ENCODE peak calls at places on chromosomes 2 and 18, in ten cellular contexts. One of them, this sample, is unnamed.

GRCh38 chr2:73283545-73284295 is 558 bp downstream of the FBXO41 start:
- DNase-seq in NCI-H1436: no peak
- DNase-seq in body of pancreas: no peak
- DNase-seq in NCI-H460: no peak
- DNase-seq in stimulated activated CD4-positive, alpha-beta T cell treated with anti-CD3 and anti-CD28 coated beads, Interleukin-12 subunit alpha, Interleukin-12 subunit beta, amount 100 ng/mL, for 24 hours: no peak
- DNase-seq in left colon: peak
- DNase-seq in AG09309: no peak
- DNase-seq in foreskin fibroblast: no peak
- DNase-seq in psoas muscle: no peak
- DNase-seq in ecto neural progenitor cell: no peak
- DNase-seq in this sample: no peak

GRCh38 chr2:9145109-9145751 is 61.4 kb upstream of the ASAP2 start:
- DNase-seq in foreskin fibroblast: peak
- DNase-seq in ecto neural progenitor cell: no peak
- DNase-seq in NCI-H1436: no peak
- DNase-seq in NCI-H460: no peak
- DNase-seq in psoas muscle: no peak
- DNase-seq in left colon: no peak
- DNase-seq in body of pancreas: no peak
- DNase-seq in stimulated activated CD4-positive, alpha-beta T cell treated with anti-CD3 and anti-CD28 coated beads, Interleukin-12 subunit alpha, Interleukin-12 subunit beta, amount 100 ng/mL, for 24 hours: no peak
- DNase-seq in AG09309: no peak
- DNase-seq in this sample: no peak

GRCh38 chr2:155021591-155021990 is 323.1 kb downstream of the KCNJ3 start:
- DNase-seq in NCI-H1436: no peak
- DNase-seq in foreskin fibroblast: no peak
- DNase-seq in psoas muscle: no peak
- DNase-seq in ecto neural progenitor cell: no peak
- DNase-seq in body of pancreas: no peak
- DNase-seq in stimulated activated CD4-positive, alpha-beta T cell treated with anti-CD3 and anti-CD28 coated beads, Interleukin-12 subunit alpha, Interleukin-12 subunit beta, amount 100 ng/mL, for 24 hours: no peak
- DNase-seq in AG09309: no peak
- DNase-seq in NCI-H460: no peak
- DNase-seq in left colon: no peak
- DNase-seq in this sample: no peak

GRCh38 chr18:25239636-25240468 is 112.1 kb downstream of the ZNF521 start:
- DNase-seq in ecto neural progenitor cell: no peak
- DNase-seq in foreskin fibroblast: no peak
- DNase-seq in psoas muscle: no peak
- DNase-seq in body of pancreas: no peak
- DNase-seq in stimulated activated CD4-positive, alpha-beta T cell treated with anti-CD3 and anti-CD28 coated beads, Interleukin-12 subunit alpha, Interleukin-12 subunit beta, amount 100 ng/mL, for 24 hours: no peak
- DNase-seq in NCI-H460: no peak
- DNase-seq in AG09309: no peak
- DNase-seq in left colon: no peak
- DNase-seq in NCI-H1436: no peak
- DNase-seq in this sample: no peak

GRCh38 chr2:176100547-176101140 is 1.0 kb downstream of the HOXD12 start:
- DNase-seq in NCI-H1436: no peak
- DNase-seq in psoas muscle: no peak
- DNase-seq in foreskin fibroblast: no peak
- DNase-seq in body of pancreas: no peak
- DNase-seq in ecto neural progenitor cell: no peak
- DNase-seq in stimulated activated CD4-positive, alpha-beta T cell treated with anti-CD3 and anti-CD28 coated beads, Interleukin-12 subunit alpha, Interleukin-12 subunit beta, amount 100 ng/mL, for 24 hours: no peak
- DNase-seq in left colon: no peak
- DNase-seq in NCI-H460: no peak
- DNase-seq in AG09309: no peak
- DNase-seq in this sample: no peak

GRCh38 chr18:12000072-12000659 is 18.9 kb downstream of the IMPA2 start:
- DNase-seq in body of pancreas: no peak
- DNase-seq in AG09309: no peak
- DNase-seq in stimulated activated CD4-positive, alpha-beta T cell treated with anti-CD3 and anti-CD28 coated beads, Interleukin-12 subunit alpha, Interleukin-12 subunit beta, amount 100 ng/mL, for 24 hours: no peak
- DNase-seq in psoas muscle: no peak
- DNase-seq in NCI-H1436: no peak
- DNase-seq in left colon: no peak
- DNase-seq in ecto neural progenitor cell: no peak
- DNase-seq in foreskin fibroblast: no peak
- DNase-seq in NCI-H460: no peak
- DNase-seq in this sample: no peak

GRCh38 chr18:45081579-45082181 is 401.0 kb downstream of the SETBP1 start:
- DNase-seq in psoas muscle: no peak
- DNase-seq in left colon: no peak
- DNase-seq in foreskin fibroblast: no peak
- DNase-seq in ecto neural progenitor cell: no peak
- DNase-seq in NCI-H460: no peak
- DNase-seq in AG09309: no peak
- DNase-seq in stimulated activated CD4-positive, alpha-beta T cell treated with anti-CD3 and anti-CD28 coated beads, Interleukin-12 subunit alpha, Interleukin-12 subunit beta, amount 100 ng/mL, for 24 hours: no peak
- DNase-seq in body of pancreas: no peak
- DNase-seq in NCI-H1436: peak
- DNase-seq in this sample: no peak

GRCh38 chr2:85662899-85663683 is 4.9 kb downstream of the SFTPB start:
- DNase-seq in psoas muscle: no peak
- DNase-seq in body of pancreas: no peak
- DNase-seq in NCI-H460: no peak
- DNase-seq in ecto neural progenitor cell: no peak
- DNase-seq in left colon: no peak
- DNase-seq in foreskin fibroblast: peak
- DNase-seq in AG09309: peak
- DNase-seq in stimulated activated CD4-positive, alpha-beta T cell treated with anti-CD3 and anti-CD28 coated beads, Interleukin-12 subunit alpha, Interleukin-12 subunit beta, amount 100 ng/mL, for 24 hours: no peak
- DNase-seq in NCI-H1436: no peak
- DNase-seq in this sample: no peak

GRCh38 chr2:239520811-239521517 is 120.1 kb upstream of the HDAC4 start:
- DNase-seq in body of pancreas: no peak
- DNase-seq in stimulated activated CD4-positive, alpha-beta T cell treated with anti-CD3 and anti-CD28 coated beads, Interleukin-12 subunit alpha, Interleukin-12 subunit beta, amount 100 ng/mL, for 24 hours: no peak
- DNase-seq in AG09309: no peak
- DNase-seq in NCI-H1436: no peak
- DNase-seq in ecto neural progenitor cell: no peak
- DNase-seq in foreskin fibroblast: no peak
- DNase-seq in psoas muscle: peak
- DNase-seq in left colon: no peak
- DNase-seq in NCI-H460: no peak
- DNase-seq in this sample: no peak

GRCh38 chr2:190352668-190353536 is 9.5 kb downstream of the INPP1 start:
- DNase-seq in ecto neural progenitor cell: no peak
- DNase-seq in body of pancreas: peak
- DNase-seq in AG09309: no peak
- DNase-seq in psoas muscle: no peak
- DNase-seq in left colon: no peak
- DNase-seq in NCI-H1436: no peak
- DNase-seq in NCI-H460: no peak
- DNase-seq in foreskin fibroblast: no peak
- DNase-seq in stimulated activated CD4-positive, alpha-beta T cell treated with anti-CD3 and anti-CD28 coated beads, Interleukin-12 subunit alpha, Interleukin-12 subunit beta, amount 100 ng/mL, for 24 hours: no peak
- DNase-seq in this sample: no peak

GRCh38 chr18:50982802-50983179 is 15.0 kb downstream of the ELAC1 start:
- DNase-seq in psoas muscle: no peak
- DNase-seq in foreskin fibroblast: peak
- DNase-seq in ecto neural progenitor cell: no peak
- DNase-seq in NCI-H460: no peak
- DNase-seq in left colon: no peak
- DNase-seq in body of pancreas: no peak
- DNase-seq in stimulated activated CD4-positive, alpha-beta T cell treated with anti-CD3 and anti-CD28 coated beads, Interleukin-12 subunit alpha, Interleukin-12 subunit beta, amount 100 ng/mL, for 24 hours: no peak
- DNase-seq in NCI-H1436: no peak
- DNase-seq in AG09309: no peak
- DNase-seq in this sample: no peak

This sample was measured in transverse colon.